ENCODE peak calls at places on chromosomes 6 and 20, in four cellular contexts. X, P, M and H are unnamed samples.

GRCh38 chr6:79425589-79426311 is 111.5 kb downstream of the LCA5 start:
- DNase-seq in M (no peak), P (no peak), X (no peak), H (no peak)

GRCh38 chr20:32010666-32011065 is 428 bp downstream of the CCM2L start:
- DNase-seq in P (no peak), M (no peak), X (no peak), H (no peak)

GRCh38 chr20:10461495-10461894 is 26.4 kb downstream of the SLX4IP start:
- DNase-seq in M (no peak), X (no peak), P (no peak), H (no peak)

GRCh38 chr6:3905853-3906190 is 56.6 kb downstream of the FAM50B start:
- DNase-seq in M (no peak), X (no peak), P (no peak), H (no peak)

GRCh38 chr6:76275746-76276145 is 203.3 kb upstream of the IMPG1 start:
- DNase-seq in P (no peak), M (no peak), X (no peak), H (no peak)

GRCh38 chr6:141846639-141847038 is 286.1 kb upstream of the GJE1 start:
- DNase-seq in P (no peak), X (no peak), M (no peak), H (no peak)

GRCh38 chr6:27157461-27158315 is 89.8 kb upstream of the PRSS16 start:
- DNase-seq in M (peak), P (peak), X (no peak), H (no peak)

GRCh38 chr6:29748391-29749352 is 25.4 kb downstream of the HLA-F start:
- DNase-seq in X (peak), M (peak), P (peak), H (peak)

GRCh38 chr6:51855310-51856082 is 231.9 kb downstream of the PKHD1 start:
- DNase-seq in P (no peak), M (peak), X (no peak), H (no peak)

GRCh38 chr6:5305968-5306626 is 44.8 kb downstream of the FARS2 start:
- DNase-seq in P (no peak), M (no peak), X (no peak), H (no peak)

GRCh38 chr6:5153186-5153585 is 68.0 kb downstream of the PPP1R3G start:
- DNase-seq in X (no peak), M (no peak), P (no peak), H (no peak)

GRCh38 chr20:17896771-17897369 is 71.7 kb downstream of the SNX5 start:
- DNase-seq in P (no peak), X (no peak), M (peak), H (no peak)

GRCh38 chr6:137968468-137968804 is 101.4 kb downstream of the TNFAIP3 start:
- DNase-seq in X (no peak), M (no peak), P (no peak), H (no peak)

GRCh38 chr6:530425-530824 is 126.5 kb downstream of the HUS1B start:
- DNase-seq in X (no peak), M (no peak), P (no peak), H (no peak)

GRCh38 chr6:51147756-51148155 is 329.1 kb downstream of the TFAP2B start:
- DNase-seq in P (no peak), X (no peak), M (peak), H (no peak)

GRCh38 chr6:27177454-27178000 is 70.0 kb upstream of the PRSS16 start:
- DNase-seq in P (peak), X (peak), M (peak), H (peak)

GRCh38 chr6:36962874-36963273 is 8.3 kb downstream of the PI16 start:
- DNase-seq in X (peak), P (peak), M (no peak), H (peak)

GRCh38 chr6:170552765-170553685 is at the start of gene PSMB1:
- DNase-seq in P (peak), X (peak), M (peak), H (peak)

GRCh38 chr20:44648579-44648978 is 2.9 kb downstream of the ADA start:
- DNase-seq in M (no peak), X (no peak), P (no peak), H (no peak)

GRCh38 chr6:100449239-100449691 is 15.5 kb downstream of the SIM1 start:
- DNase-seq in M (no peak), P (no peak), X (no peak), H (no peak)